ENCODE peak calls at places on chromosomes 12 and 14, in seven cellular contexts. D is keratinocyte; I is AG09319; Z is CD4-positive, alpha-beta T cell; O is AG04449; K is mammary epithelial cell; N is mesothelial cell of epicardium. X is an unnamed sample.

GRCh38 chr12:37546206-37546605 is 770.4 kb upstream of the ALG10B start:
- DNase-seq in D (no peak), N (no peak), I (no peak), K (no peak), Z (no peak), O (no peak), X (no peak)

GRCh38 chr14:61147898-61148549 is 133.1 kb downstream of the TMEM30B start:
- DNase-seq in K (peak), Z (no peak), N (no peak), I (no peak), D (no peak), O (peak), X (peak)

GRCh38 chr12:2960996-2961616 is 1.9 kb downstream of the TEAD4 start:
- DNase-seq in K (no peak), N (no peak), I (no peak), D (no peak), O (no peak), Z (no peak), X (no peak)

GRCh38 chr12:86719381-86719780 is 463.2 kb upstream of the MGAT4C start:
- DNase-seq in I (no peak), N (no peak), K (peak), O (no peak), Z (no peak), D (no peak), X (peak)

GRCh38 chr12:65462506-65462905 is 184.0 kb downstream of the MSRB3 start:
- DNase-seq in K (no peak), Z (no peak), D (no peak), N (no peak), I (no peak), O (no peak), X (no peak)

GRCh38 chr14:55129428-55130193 is 559 bp downstream of the LGALS3 start:
- DNase-seq in K (peak), N (peak), O (no peak), D (no peak), I (no peak), Z (peak), X (no peak)

GRCh38 chr12:68912916-68913315 is 20.1 kb downstream of the CPM start:
- DNase-seq in N (no peak), I (no peak), D (no peak), O (no peak), Z (no peak), K (no peak), X (no peak)

GRCh38 chr12:131500564-131500963 is 210.3 kb upstream of the SFSWAP start:
- DNase-seq in Z (no peak), I (no peak), D (no peak), K (no peak), N (no peak), O (no peak), X (no peak)

GRCh38 chr12:24574538-24574937 is 374.4 kb downstream of the BCAT1 start:
- DNase-seq in K (no peak), I (no peak), O (no peak), D (no peak), N (no peak), Z (no peak), X (no peak)

GRCh38 chr12:103840399-103840880 is 594 bp downstream of the NT5DC3 start:
- DNase-seq in K (peak), I (no peak), D (no peak), N (no peak), Z (peak), O (no peak), X (no peak)

GRCh38 chr14:22472935-22473854 is 115.8 kb downstream of the DAD1 start:
- DNase-seq in K (peak), Z (no peak), O (no peak), N (no peak), I (no peak), D (no peak), X (no peak)

GRCh38 chr14:96265387-96265786 is 9.4 kb downstream of the BDKRB1 start:
- DNase-seq in Z (no peak), K (no peak), O (no peak), I (no peak), D (no peak), N (no peak), X (no peak)

GRCh38 chr14:68145036-68145435 is 325.5 kb downstream of the RAD51B start:
- DNase-seq in K (no peak), N (no peak), D (no peak), I (no peak), O (no peak), Z (no peak), X (no peak)
- TF ChIP-seq CTCF in K (no peak), N (no peak), D (peak), I (no peak), O (no peak), Z (no peak), X (no peak)

DNA sequence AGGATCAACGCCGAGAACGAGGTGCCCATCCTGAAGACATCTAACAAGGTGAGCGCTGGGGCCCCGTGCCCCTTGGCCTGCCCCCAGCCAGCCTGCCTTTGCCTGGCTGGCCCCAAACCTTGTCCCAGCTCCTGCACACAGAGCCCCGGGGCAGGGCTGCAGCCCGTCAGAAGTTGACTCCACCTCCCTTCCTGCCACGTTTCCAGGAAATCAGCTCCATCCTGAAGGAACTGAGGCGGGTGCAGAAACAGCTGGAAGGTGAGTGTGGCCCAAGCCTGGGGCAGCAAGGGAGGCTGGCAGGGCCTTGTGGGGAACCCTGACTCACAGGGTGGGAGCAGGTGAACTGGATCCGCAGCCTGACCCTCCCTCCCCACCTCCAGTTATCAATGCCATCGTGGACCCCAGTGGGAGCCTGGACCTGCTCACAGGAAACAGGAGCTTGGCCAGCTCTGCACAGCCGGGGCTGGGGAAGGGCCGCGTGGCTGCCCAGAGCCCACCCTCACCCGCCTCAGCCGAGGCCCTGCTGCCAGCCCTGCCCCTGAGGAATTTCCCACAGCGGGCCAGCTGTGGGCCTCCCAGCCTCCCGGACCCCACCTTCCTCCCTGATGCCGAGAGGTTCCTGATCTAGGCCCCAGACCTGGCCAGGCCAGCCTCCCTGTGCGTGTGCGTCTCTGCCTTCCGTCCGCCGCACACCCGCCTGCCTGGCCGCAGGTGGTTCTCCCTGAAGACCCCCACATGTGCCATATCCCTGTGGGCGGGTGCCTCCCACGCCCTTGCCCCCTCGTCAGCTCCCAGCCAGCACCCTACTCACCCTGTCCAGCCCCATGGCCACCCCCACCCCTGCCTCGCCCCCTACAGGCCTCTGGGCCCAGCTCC is 29.5 kb downstream of the CEP170B start:
- DNase-seq in K (no peak), N (peak), Z (no peak), O (no peak), I (no peak), D (no peak), X (no peak)
- TF ChIP-seq CTCF in K (no peak), N (no peak), Z (no peak), O (no peak), I (no peak), D (no peak), X (no peak)

GRCh38 chr12:111084172-111084571 is 163.8 kb upstream of the MYL2 start:
- DNase-seq in K (no peak), I (no peak), O (no peak), D (no peak), N (no peak), Z (no peak), X (no peak)
- TF ChIP-seq CTCF in K (no peak), I (no peak), O (no peak), D (no peak), N (no peak), Z (no peak), X (no peak)

DNA sequence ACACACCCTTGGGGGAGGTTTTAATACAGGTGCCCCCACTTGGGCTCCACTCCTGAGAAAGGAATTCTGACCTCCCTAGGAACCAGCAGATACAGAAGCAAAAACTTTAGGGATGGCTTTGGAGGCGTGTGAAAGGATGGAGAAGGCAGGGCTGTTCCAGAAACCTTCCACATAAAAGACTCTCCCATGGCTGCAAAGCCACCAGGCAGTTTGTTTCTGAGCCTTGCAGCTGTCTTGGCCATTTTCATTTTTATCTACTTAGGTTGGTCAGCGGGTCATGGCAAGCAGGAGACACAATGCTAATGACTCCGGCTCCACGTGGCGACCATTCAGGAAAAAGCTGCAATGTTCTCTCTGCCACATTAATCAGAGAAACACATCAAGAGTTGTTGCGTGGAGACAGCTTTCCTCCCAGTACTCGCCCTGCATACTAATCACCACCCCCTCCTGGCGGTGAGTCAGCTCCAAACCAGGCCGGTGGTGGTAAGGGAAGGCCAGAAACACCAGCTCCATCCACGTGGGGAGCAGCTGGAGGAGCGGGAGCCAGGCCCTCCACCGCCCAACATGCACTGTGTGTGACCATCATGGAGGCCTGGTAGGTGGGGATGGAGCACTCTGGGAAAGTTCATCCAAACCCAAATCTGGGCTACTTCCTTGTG is 30.9 kb upstream of the IRF2BPL start:
- DNase-seq in D (no peak), I (peak), N (no peak), K (peak), O (no peak), Z (peak), X (peak)
- TF ChIP-seq CTCF in D (peak), I (peak), N (no peak), K (no peak), O (peak), Z (no peak), X (peak)

GRCh38 chr14:31300296-31300695 is 92.7 kb upstream of the HECTD1 start:
- DNase-seq in K (no peak), Z (no peak), I (no peak), O (no peak), N (no peak), D (no peak), X (no peak)
- TF ChIP-seq CTCF in K (no peak), Z (no peak), I (peak), O (peak), N (no peak), D (no peak), X (peak)

GRCh38 chr14:64294672-64295413 is 672 bp upstream of the ESR2 start:
- DNase-seq in K (peak), D (no peak), O (no peak), I (no peak), Z (peak), N (peak), X (no peak)

GRCh38 chr14:64292197-64292596 is 2.0 kb downstream of the ESR2 start:
- DNase-seq in Z (no peak), N (no peak), I (no peak), D (no peak), K (no peak), O (no peak), X (no peak)

GRCh38 chr14:64296561-64296960 is 2.4 kb upstream of the ESR2 start:
- DNase-seq in Z (no peak), K (peak), D (no peak), N (no peak), O (no peak), I (no peak), X (no peak)

GRCh38 chr14:64289571-64289970 is 4.6 kb downstream of the ESR2 start:
- DNase-seq in Z (no peak), K (no peak), N (no peak), O (no peak), I (no peak), D (no peak), X (no peak)

DNA sequence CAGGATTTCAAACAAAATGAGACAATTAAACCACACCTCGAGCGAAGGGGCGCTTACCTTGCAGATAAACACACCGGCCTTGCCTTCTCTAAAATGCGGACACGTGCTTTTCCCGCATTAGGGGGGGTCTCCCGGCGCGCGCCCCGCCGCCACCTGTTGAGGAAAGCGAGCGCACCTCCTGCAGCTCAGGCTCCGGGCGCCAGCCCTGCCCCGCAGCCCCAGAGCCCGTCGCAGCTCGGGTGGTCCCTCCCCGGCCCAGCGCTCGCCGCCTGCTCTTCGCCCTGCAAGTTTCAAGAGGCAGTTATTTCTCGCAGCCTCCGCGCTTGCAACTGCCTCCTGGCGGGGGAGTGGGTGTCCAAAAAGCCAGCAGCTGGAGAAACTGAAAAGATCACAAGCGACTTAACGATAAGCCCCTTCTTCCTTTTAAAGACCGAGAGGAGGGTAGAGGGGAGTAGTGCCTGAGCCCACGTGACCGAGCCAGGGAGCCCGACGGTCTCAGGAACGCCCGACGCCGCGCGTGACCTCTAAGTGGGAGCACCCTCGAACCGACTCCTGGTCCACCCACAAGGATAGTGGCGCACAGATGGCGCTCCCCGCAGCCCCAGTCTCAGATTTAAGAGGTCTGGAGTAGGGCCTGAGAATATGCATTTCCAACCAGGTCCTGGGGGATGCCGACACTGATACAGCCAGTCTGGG is at the start of gene ESR2:
- DNase-seq in O (no peak), K (no peak), Z (peak), I (no peak), N (peak), D (no peak), X (no peak)
- TF ChIP-seq CTCF in O (peak), K (no peak), Z (no peak), I (peak), N (no peak), D (no peak), X (peak)

GRCh38 chr14:54001189-54001878 is 44.7 kb upstream of the BMP4 start:
- DNase-seq in N (no peak), Z (no peak), I (no peak), O (no peak), D (no peak), K (no peak), X (no peak)
- TF ChIP-seq CTCF in N (no peak), Z (no peak), I (no peak), O (no peak), D (no peak), K (no peak), X (no peak)

DNA sequence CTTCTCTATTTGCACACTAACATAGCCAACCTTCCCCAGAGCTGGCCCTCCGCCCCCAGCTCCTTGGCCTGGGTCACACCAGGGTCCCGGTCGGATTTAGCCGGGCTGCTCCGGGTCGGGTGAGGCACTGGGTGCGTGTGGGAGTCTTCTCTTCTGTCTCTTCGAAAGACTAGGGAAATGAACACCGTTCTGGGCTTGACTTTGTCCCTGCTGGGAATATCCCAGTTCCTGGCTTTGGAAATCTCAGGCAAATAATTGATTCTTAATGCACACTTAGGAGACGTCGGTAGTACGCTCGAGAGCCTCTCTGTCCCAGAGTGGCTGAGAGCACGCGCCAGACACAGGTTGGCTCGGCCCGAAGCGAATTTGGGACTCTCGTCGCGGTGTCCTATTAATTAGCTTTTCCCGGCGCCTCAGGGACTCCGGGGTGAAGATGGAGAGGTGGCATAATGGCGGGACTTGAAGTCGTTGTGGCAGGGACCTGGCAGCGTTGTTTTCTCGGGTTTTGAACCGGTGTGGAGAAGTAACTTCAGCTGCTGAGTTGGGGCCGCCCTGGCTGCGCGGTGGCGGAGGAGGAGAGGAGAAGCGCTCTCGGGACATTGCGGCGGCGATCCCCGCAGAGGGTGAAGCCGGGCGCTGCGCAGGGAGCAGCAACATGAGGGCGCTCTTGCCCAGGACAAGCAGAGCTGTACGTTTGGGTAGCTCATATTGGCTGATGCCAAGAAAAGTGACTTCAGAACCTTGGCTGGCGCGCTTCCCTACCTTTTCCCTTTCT is 7.5 kb downstream of the FOXG1 start:
- DNase-seq in O (no peak), K (no peak), N (no peak), Z (no peak), D (no peak), I (no peak), X (peak)
- TF ChIP-seq CTCF in O (peak), K (peak), N (no peak), Z (no peak), D (peak), I (peak), X (peak)

X was measured in AG09309.